ENCODE peak calls at places on chromosomes 1 and 21, in six cellular contexts. Y, I, A, C, R and M are unnamed samples.

GRCh38 chr21:44880762-44881585 is 7.5 kb upstream of the PTTG1IP start:
- DNase-seq in Y (no peak), I (no peak), A (no peak), C (no peak), R (peak), M (no peak)

GRCh38 chr1:97999320-97999719 is 78.5 kb upstream of the DPYD start:
- DNase-seq in Y (peak), I (no peak), A (no peak), C (no peak), R (peak), M (peak)

GRCh38 chr1:150429805-150430204 is 57.4 kb upstream of the TARS2 start:
- DNase-seq in Y (no peak), I (no peak), A (no peak), C (no peak), R (peak), M (no peak)

GRCh38 chr21:34020005-34020847 is 53.2 kb upstream of the MRPS6 start:
- DNase-seq in Y (no peak), I (peak), A (no peak), C (no peak), R (peak), M (no peak)

GRCh38 chr1:244087611-244088010 is 36.5 kb downstream of the ZBTB18 start:
- DNase-seq in Y (no peak), I (peak), A (no peak), C (no peak), R (no peak), M (no peak)

GRCh38 chr1:119914071-119914470 is 17.8 kb upstream of the ADAM30 start:
- DNase-seq in Y (no peak), I (no peak), A (no peak), C (no peak), R (no peak), M (no peak)

GRCh38 chr1:5574641-5575040 is 417.6 kb downstream of the NPHP4 start:
- DNase-seq in Y (no peak), I (peak), A (no peak), C (peak), R (no peak), M (no peak)

GRCh38 chr21:44653123-44653522 is 1.3 kb downstream of the KRTAP12-4 start:
- DNase-seq in Y (no peak), I (peak), A (no peak), C (no peak), R (no peak), M (no peak)